ENCODE peak calls at places on chromosome 5, in four cellular contexts. V is GM23338, F is RWPE1, J is neural progenitor cell. Q is an unnamed sample.

GRCh38 chr5:127878174-127878750 is 175.1 kb downstream of the CCDC192 start:
- DNase-seq in F (peak), V (peak), J (peak), Q (peak)

GRCh38 chr5:119356384-119357188 is 767 bp downstream of the TNFAIP8 start:
- DNase-seq in J (no peak), V (no peak), F (no peak), Q (peak)

GRCh38 chr5:71969464-71969863 is 137.8 kb upstream of the MAP1B start:
- DNase-seq in J (no peak), V (no peak), F (no peak), Q (no peak)

GRCh38 chr5:88836195-88836838 is 46.7 kb downstream of the MEF2C start:
- DNase-seq in V (no peak), F (no peak), J (no peak), Q (peak)

GRCh38 chr5:94689871-94690270 is 71.4 kb downstream of the SLF1 start:
- DNase-seq in J (no peak), F (no peak), V (no peak), Q (no peak)

GRCh38 chr5:108700928-108701327 is 46.8 kb upstream of the FER start:
- DNase-seq in F (no peak), V (no peak), J (no peak), Q (no peak)

GRCh38 chr5:39759696-39760095 is 334.9 kb upstream of the DAB2 start:
- DNase-seq in V (no peak), F (no peak), J (no peak), Q (no peak)

GRCh38 chr5:50595199-50595598 is 71.2 kb upstream of the PARP8 start:
- DNase-seq in J (no peak), F (peak), V (no peak), Q (peak)

GRCh38 chr5:18236386-18236785 is 602.1 kb downstream of the TAF11L14 start:
- DNase-seq in V (no peak), J (no peak), F (no peak), Q (no peak)

GRCh38 chr5:20683241-20683940 is 695.4 kb upstream of the CDH18 start:
- DNase-seq in V (no peak), J (no peak), F (no peak), Q (no peak)

GRCh38 chr5:141914154-141914743 is 9.4 kb upstream of the DELE1 start:
- DNase-seq in V (peak), F (no peak), J (peak), Q (peak)

GRCh38 chr5:124745367-124746251 is 830 bp downstream of the ZNF608 start:
- DNase-seq in F (peak), V (no peak), J (peak), Q (peak)

GRCh38 chr5:97752871-97753270 is 569.8 kb upstream of the RIOK2 start:
- DNase-seq in J (no peak), V (no peak), F (no peak), Q (peak)

GRCh38 chr5:63831381-63831780 is 130.9 kb downstream of the HTR1A start:
- DNase-seq in V (no peak), F (peak), J (no peak), Q (no peak)

GRCh38 chr5:112420111-112420864 is 1.2 kb upstream of the EPB41L4A start:
- DNase-seq in F (peak), J (peak), V (peak), Q (peak)

GRCh38 chr5:61866930-61867329 is 439.1 kb upstream of the KIF2A start:
- DNase-seq in J (no peak), V (no peak), F (peak), Q (no peak)

GRCh38 chr5:138770291-138770690 is 17.1 kb downstream of the CTNNA1 start:
- DNase-seq in F (no peak), J (no peak), V (no peak), Q (no peak)

GRCh38 chr5:10885026-10885425 is 124.0 kb upstream of the DAP start:
- DNase-seq in V (no peak), F (no peak), J (no peak), Q (no peak)

GRCh38 chr5:90022002-90022710 is 387.4 kb downstream of the CETN3 start:
- DNase-seq in J (no peak), F (no peak), V (no peak), Q (no peak)

GRCh38 chr5:1914471-1914870 is 31.7 kb upstream of the IRX4 start:
- DNase-seq in F (no peak), J (no peak), V (no peak), Q (no peak)

GRCh38 chr5:58475404-58475803 is 15.5 kb upstream of the PLK2 start:
- DNase-seq in J (no peak), F (no peak), V (no peak), Q (no peak)

GRCh38 chr5:143016777-143017374 is 246.7 kb downstream of the ARHGAP26 start:
- DNase-seq in V (peak), J (peak), F (peak), Q (peak)

GRCh38 chr5:156431956-156432829 is 105.2 kb downstream of the SGCD start:
- DNase-seq in F (no peak), V (peak), J (no peak), Q (no peak)

GRCh38 chr5:56561-57290 is 35.2 kb upstream of the PLEKHG4B start:
- DNase-seq in V (peak), F (peak), J (peak), Q (peak)

GRCh38 chr5:56310711-56311204 is 77.6 kb upstream of the ANKRD55 start:
- DNase-seq in F (no peak), J (no peak), V (no peak), Q (no peak)

GRCh38 chr5:112024769-112025168 is 267.8 kb upstream of the NREP start:
- DNase-seq in F (no peak), J (no peak), V (no peak), Q (no peak)

GRCh38 chr5:9622891-9623547 is 7.1 kb downstream of the TAS2R1 start:
- DNase-seq in J (peak), V (peak), F (no peak), Q (peak)
- H3K27ac ChIP-seq in J (peak), V (no peak), F (no peak), Q (peak)

DNA sequence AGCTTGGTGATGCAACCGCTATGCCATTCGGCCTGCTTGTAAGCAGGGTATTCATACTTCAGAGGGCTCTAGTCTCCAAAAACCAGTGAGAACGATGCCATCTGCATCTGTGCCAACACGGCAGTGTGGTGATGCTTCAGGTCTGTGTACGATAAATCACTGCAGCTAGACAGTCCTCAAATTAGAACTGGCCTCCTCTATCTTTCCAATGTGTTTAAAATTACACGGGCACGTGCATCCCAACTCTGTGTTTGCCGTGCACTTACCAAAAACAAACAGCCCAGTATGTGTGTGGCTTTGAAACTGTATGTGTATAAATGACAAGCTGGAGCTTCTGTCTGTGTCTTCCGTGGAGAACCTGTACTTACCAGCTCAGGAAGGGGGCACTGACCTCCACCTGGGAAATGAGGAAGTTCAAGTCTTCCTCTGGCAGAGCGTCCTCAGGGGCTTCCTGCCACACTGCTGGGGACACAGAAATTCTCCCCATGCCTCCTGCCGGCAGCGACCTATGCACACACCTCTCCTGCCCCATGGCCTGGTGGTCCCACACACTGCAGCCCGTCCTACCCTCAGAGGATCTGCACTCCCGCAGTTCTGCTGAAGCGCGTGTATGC is 12.3 kb downstream of the MED10 start:
- DNase-seq in F (no peak), J (no peak), V (no peak), Q (no peak)
- H3K27ac ChIP-seq in F (no peak), J (no peak), V (no peak), Q (no peak)

GRCh38 chr5:158783382-158783781 is 316.3 kb downstream of the EBF1 start:
- DNase-seq in J (no peak), V (no peak), F (no peak), Q (no peak)
- H3K27ac ChIP-seq in J (no peak), V (no peak), F (no peak), Q (no peak)

GRCh38 chr5:15008476-15008875 is 136.9 kb upstream of the ANKH start:
- DNase-seq in V (peak), J (no peak), F (peak), Q (no peak)
- H3K27ac ChIP-seq in V (no peak), J (no peak), F (peak), Q (no peak)

DNA sequence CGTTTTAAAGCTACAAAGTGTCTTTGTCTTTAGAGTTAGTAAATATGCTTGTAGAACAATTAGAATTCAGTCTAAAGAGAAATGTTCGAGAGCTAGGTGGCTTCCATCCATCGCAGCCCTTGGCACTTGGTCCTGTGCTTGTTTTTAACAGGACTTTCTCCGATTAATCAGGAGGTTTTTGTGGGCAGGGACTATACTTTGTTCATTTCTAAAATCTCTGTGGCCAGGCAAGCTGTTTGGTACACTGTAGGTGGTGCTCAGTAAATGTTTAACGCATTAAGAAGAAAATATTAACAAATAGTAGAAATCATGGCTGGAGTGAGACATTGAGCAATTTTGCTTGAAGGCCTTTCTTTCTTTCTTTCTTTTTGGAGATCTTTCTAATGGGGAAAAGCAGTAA is 20.8 kb downstream of the AGXT2 start:
- DNase-seq in J (no peak), F (no peak), V (no peak), Q (no peak)
- H3K27ac ChIP-seq in J (no peak), F (no peak), V (no peak), Q (no peak)

GRCh38 chr5:132458651-132459030 is 31.9 kb downstream of the IRF1 start:
- DNase-seq in F (peak), V (no peak), J (no peak), Q (no peak)

GRCh38 chr5:132457371-132458225 is 33.0 kb downstream of the IRF1 start:
- DNase-seq in F (no peak), J (no peak), V (no peak), Q (no peak)

GRCh38 chr5:132459031-132459982 is 31.3 kb downstream of the IRF1 start:
- DNase-seq in F (no peak), V (no peak), J (no peak), Q (peak)

GRCh38 chr5:132456553-132457361 is 33.8 kb downstream of the IRF1 start:
- DNase-seq in J (no peak), V (no peak), F (no peak), Q (peak)

GRCh38 chr5:132458226-132458560 is 32.4 kb downstream of the IRF1 start:
- DNase-seq in V (no peak), J (no peak), F (no peak), Q (no peak)
- H3K27ac ChIP-seq in V (no peak), J (no peak), F (no peak), Q (no peak)

GRCh38 chr5:133251296-133252132 is 199.7 kb downstream of the HSPA4 start:
- DNase-seq in V (no peak), F (no peak), J (no peak), Q (no peak)
- H3K27ac ChIP-seq in V (no peak), F (peak), J (no peak), Q (no peak)

GRCh38 chr5:116046261-116046660 is 14.0 kb downstream of the ARL14EPL start:
- DNase-seq in J (no peak), V (no peak), F (no peak), Q (no peak)
- H3K27ac ChIP-seq in J (no peak), V (no peak), F (no peak), Q (no peak)